ENCODE peak calls at places on chromosomes 6 and 20, in ten cellular contexts. One of them, this sample, is unnamed.

GRCh38 chr6:9520417-9521151 is 894.3 kb downstream of the TFAP2A start:
- DNase-seq in GM06990: peak
- DNase-seq in heart left ventricle: no peak
- DNase-seq in A172: peak
- DNase-seq in HEK293T: no peak
- DNase-seq in endothelial cell: no peak
- DNase-seq in right lobe of liver: no peak
- DNase-seq in nucleus accumbens: no peak
- DNase-seq in T-helper 9 cell: no peak
- DNase-seq in stimulated activated CD4-positive, alpha-beta T cell treated with anti-CD3 and anti-CD28 coated beads, Interleukin-15, amount 100 ng/mL, for 1 hour: no peak
- DNase-seq in this sample: no peak

GRCh38 chr6:108482559-108482958 is 78.2 kb upstream of the FOXO3 start:
- DNase-seq in GM06990: no peak
- DNase-seq in right lobe of liver: no peak
- DNase-seq in A172: no peak
- DNase-seq in stimulated activated CD4-positive, alpha-beta T cell treated with anti-CD3 and anti-CD28 coated beads, Interleukin-15, amount 100 ng/mL, for 1 hour: no peak
- DNase-seq in endothelial cell: no peak
- DNase-seq in nucleus accumbens: no peak
- DNase-seq in HEK293T: no peak
- DNase-seq in T-helper 9 cell: no peak
- DNase-seq in heart left ventricle: no peak
- DNase-seq in this sample: no peak

GRCh38 chr20:62603907-62604785 is 38.2 kb upstream of the SLCO4A1 start:
- DNase-seq in A172: no peak
- DNase-seq in GM06990: no peak
- DNase-seq in HEK293T: no peak
- DNase-seq in heart left ventricle: no peak
- DNase-seq in right lobe of liver: peak
- DNase-seq in nucleus accumbens: no peak
- DNase-seq in T-helper 9 cell: no peak
- DNase-seq in endothelial cell: no peak
- DNase-seq in stimulated activated CD4-positive, alpha-beta T cell treated with anti-CD3 and anti-CD28 coated beads, Interleukin-15, amount 100 ng/mL, for 1 hour: no peak
- DNase-seq in this sample: no peak

GRCh38 chr20:38806855-38807655 is 1.6 kb downstream of the PPP1R16B start:
- DNase-seq in endothelial cell: no peak
- DNase-seq in heart left ventricle: no peak
- DNase-seq in T-helper 9 cell: peak
- DNase-seq in right lobe of liver: no peak
- DNase-seq in GM06990: peak
- DNase-seq in stimulated activated CD4-positive, alpha-beta T cell treated with anti-CD3 and anti-CD28 coated beads, Interleukin-15, amount 100 ng/mL, for 1 hour: peak
- DNase-seq in A172: no peak
- DNase-seq in HEK293T: no peak
- DNase-seq in nucleus accumbens: peak
- DNase-seq in this sample: peak

GRCh38 chr6:105324386-105325000 is 78.4 kb downstream of the PREP start:
- DNase-seq in right lobe of liver: no peak
- DNase-seq in endothelial cell: no peak
- DNase-seq in GM06990: no peak
- DNase-seq in HEK293T: no peak
- DNase-seq in heart left ventricle: no peak
- DNase-seq in nucleus accumbens: no peak
- DNase-seq in T-helper 9 cell: no peak
- DNase-seq in A172: peak
- DNase-seq in stimulated activated CD4-positive, alpha-beta T cell treated with anti-CD3 and anti-CD28 coated beads, Interleukin-15, amount 100 ng/mL, for 1 hour: no peak
- DNase-seq in this sample: no peak

GRCh38 chr6:168196385-168196860 is 117.4 kb upstream of the FRMD1 start:
- DNase-seq in nucleus accumbens: no peak
- DNase-seq in HEK293T: no peak
- DNase-seq in stimulated activated CD4-positive, alpha-beta T cell treated with anti-CD3 and anti-CD28 coated beads, Interleukin-15, amount 100 ng/mL, for 1 hour: no peak
- DNase-seq in right lobe of liver: peak
- DNase-seq in T-helper 9 cell: no peak
- DNase-seq in A172: no peak
- DNase-seq in endothelial cell: no peak
- DNase-seq in GM06990: no peak
- DNase-seq in heart left ventricle: no peak
- DNase-seq in this sample: no peak

GRCh38 chr6:150134280-150134920 is 8.4 kb upstream of the PPP1R14C start:
- DNase-seq in nucleus accumbens: no peak
- DNase-seq in heart left ventricle: no peak
- DNase-seq in right lobe of liver: no peak
- DNase-seq in A172: no peak
- DNase-seq in HEK293T: no peak
- DNase-seq in GM06990: no peak
- DNase-seq in T-helper 9 cell: no peak
- DNase-seq in stimulated activated CD4-positive, alpha-beta T cell treated with anti-CD3 and anti-CD28 coated beads, Interleukin-15, amount 100 ng/mL, for 1 hour: no peak
- DNase-seq in endothelial cell: no peak
- DNase-seq in this sample: no peak

GRCh38 chr20:61571221-61571620 is 319.2 kb downstream of the CDH4 start:
- DNase-seq in HEK293T: no peak
- DNase-seq in right lobe of liver: no peak
- DNase-seq in GM06990: no peak
- DNase-seq in T-helper 9 cell: no peak
- DNase-seq in A172: no peak
- DNase-seq in stimulated activated CD4-positive, alpha-beta T cell treated with anti-CD3 and anti-CD28 coated beads, Interleukin-15, amount 100 ng/mL, for 1 hour: no peak
- DNase-seq in heart left ventricle: no peak
- DNase-seq in endothelial cell: no peak
- DNase-seq in nucleus accumbens: no peak
- DNase-seq in this sample: no peak

GRCh38 chr6:42727084-42727601 is 4.7 kb upstream of the PRPH2 start:
- DNase-seq in heart left ventricle: peak
- DNase-seq in nucleus accumbens: no peak
- DNase-seq in right lobe of liver: peak
- DNase-seq in endothelial cell: no peak
- DNase-seq in A172: no peak
- DNase-seq in GM06990: peak
- DNase-seq in stimulated activated CD4-positive, alpha-beta T cell treated with anti-CD3 and anti-CD28 coated beads, Interleukin-15, amount 100 ng/mL, for 1 hour: peak
- DNase-seq in HEK293T: no peak
- DNase-seq in T-helper 9 cell: no peak
- DNase-seq in this sample: no peak

GRCh38 chr20:39676857-39677351 is 714.8 kb downstream of the DHX35 start:
- DNase-seq in A172: no peak
- DNase-seq in stimulated activated CD4-positive, alpha-beta T cell treated with anti-CD3 and anti-CD28 coated beads, Interleukin-15, amount 100 ng/mL, for 1 hour: no peak
- DNase-seq in right lobe of liver: no peak
- DNase-seq in HEK293T: peak
- DNase-seq in nucleus accumbens: no peak
- DNase-seq in T-helper 9 cell: no peak
- DNase-seq in GM06990: no peak
- DNase-seq in heart left ventricle: no peak
- DNase-seq in endothelial cell: no peak
- DNase-seq in this sample: no peak

GRCh38 chr6:144330017-144330416 is 44.9 kb downstream of the UTRN start:
- DNase-seq in heart left ventricle: no peak
- DNase-seq in GM06990: no peak
- DNase-seq in endothelial cell: no peak
- DNase-seq in HEK293T: no peak
- DNase-seq in stimulated activated CD4-positive, alpha-beta T cell treated with anti-CD3 and anti-CD28 coated beads, Interleukin-15, amount 100 ng/mL, for 1 hour: no peak
- DNase-seq in T-helper 9 cell: no peak
- DNase-seq in right lobe of liver: no peak
- DNase-seq in nucleus accumbens: no peak
- DNase-seq in A172: no peak
- DNase-seq in this sample: no peak

GRCh38 chr6:144314003-144314485 is 28.9 kb downstream of the UTRN start:
- DNase-seq in heart left ventricle: peak
- DNase-seq in right lobe of liver: peak
- DNase-seq in endothelial cell: no peak
- DNase-seq in GM06990: no peak
- DNase-seq in T-helper 9 cell: no peak
- DNase-seq in stimulated activated CD4-positive, alpha-beta T cell treated with anti-CD3 and anti-CD28 coated beads, Interleukin-15, amount 100 ng/mL, for 1 hour: no peak
- DNase-seq in nucleus accumbens: no peak
- DNase-seq in HEK293T: no peak
- DNase-seq in A172: no peak
- DNase-seq in this sample: no peak

GRCh38 chr6:115969207-115969929 is 91.3 kb downstream of the FRK start:
- DNase-seq in A172: no peak
- DNase-seq in right lobe of liver: peak
- DNase-seq in endothelial cell: no peak
- DNase-seq in stimulated activated CD4-positive, alpha-beta T cell treated with anti-CD3 and anti-CD28 coated beads, Interleukin-15, amount 100 ng/mL, for 1 hour: no peak
- DNase-seq in T-helper 9 cell: no peak
- DNase-seq in nucleus accumbens: no peak
- DNase-seq in GM06990: no peak
- DNase-seq in heart left ventricle: peak
- DNase-seq in HEK293T: no peak
- DNase-seq in this sample: no peak

GRCh38 chr20:48015943-48016723 is 230.9 kb upstream of the SULF2 start:
- DNase-seq in stimulated activated CD4-positive, alpha-beta T cell treated with anti-CD3 and anti-CD28 coated beads, Interleukin-15, amount 100 ng/mL, for 1 hour: no peak
- DNase-seq in right lobe of liver: no peak
- DNase-seq in A172: peak
- DNase-seq in nucleus accumbens: no peak
- DNase-seq in endothelial cell: no peak
- DNase-seq in T-helper 9 cell: no peak
- DNase-seq in GM06990: no peak
- DNase-seq in heart left ventricle: no peak
- DNase-seq in HEK293T: no peak
- DNase-seq in this sample: no peak